ENCODE peak calls at places on chromosomes 4 and X, in four cellular contexts. One of them, this sample, is unnamed.
A peak's percentile ranks its signal among the peaks of the same experiment; 100 is the strongest.

GRCh38 chrX:133670394-133670793 is 255.1 kb upstream of the GPC4 start:
- DNase-seq in SIG-M5: no peak
- DNase-seq in CD8-positive, alpha-beta memory T cell: no peak
- DNase-seq in osteoblast: peak; percentile 72
- DNase-seq in this sample: no peak

GRCh38 chr4:78323439-78323838 is 228.1 kb upstream of the ANXA3 start:
- DNase-seq in SIG-M5: no peak
- DNase-seq in CD8-positive, alpha-beta memory T cell: no peak
- DNase-seq in osteoblast: no peak
- DNase-seq in this sample: no peak

GRCh38 chr4:948101-948935 is 16.1 kb downstream of the TMEM175 start:
- DNase-seq in SIG-M5: no peak
- DNase-seq in CD8-positive, alpha-beta memory T cell: no peak
- DNase-seq in osteoblast: peak; percentile 66
- DNase-seq in this sample: no peak

GRCh38 chrX:134999469-134999868 is 8.7 kb downstream of the SMIM10 start:
- DNase-seq in SIG-M5: peak; percentile 28
- DNase-seq in CD8-positive, alpha-beta memory T cell: no peak
- DNase-seq in osteoblast: peak; percentile 87
- DNase-seq in this sample: no peak

GRCh38 chr4:5211274-5211852 is 160.1 kb downstream of the STK32B start:
- DNase-seq in SIG-M5: no peak
- DNase-seq in CD8-positive, alpha-beta memory T cell: no peak
- DNase-seq in osteoblast: no peak
- DNase-seq in this sample: no peak

GRCh38 chrX:113548308-113549015 is 707.8 kb upstream of the AMOT start:
- DNase-seq in SIG-M5: no peak
- DNase-seq in CD8-positive, alpha-beta memory T cell: no peak
- DNase-seq in osteoblast: peak; percentile 35
- DNase-seq in this sample: no peak

GRCh38 chr4:142846729-142847606 is 867 bp upstream of the INPP4B start:
- DNase-seq in SIG-M5: no peak
- DNase-seq in CD8-positive, alpha-beta memory T cell: peak; percentile 52
- DNase-seq in osteoblast: no peak
- DNase-seq in this sample: peak; percentile 33

GRCh38 chr4:121370729-121371325 is 10.0 kb downstream of the QRFPR start:
- DNase-seq in SIG-M5: no peak
- DNase-seq in CD8-positive, alpha-beta memory T cell: no peak
- DNase-seq in osteoblast: no peak
- DNase-seq in this sample: no peak

GRCh38 chrX:120791013-120791643 is 84.5 kb downstream of the CT47B1 start:
- DNase-seq in SIG-M5: no peak
- DNase-seq in CD8-positive, alpha-beta memory T cell: no peak
- DNase-seq in osteoblast: no peak
- DNase-seq in this sample: no peak

GRCh38 chr4:36255575-36255974 is 11.3 kb upstream of the ARAP2 start:
- DNase-seq in SIG-M5: peak; percentile 43
- DNase-seq in CD8-positive, alpha-beta memory T cell: peak; percentile 90
- DNase-seq in osteoblast: no peak
- DNase-seq in this sample: peak; percentile 46

GRCh38 chr4:40255722-40256281 is 59.0 kb downstream of the RHOH start:
- DNase-seq in SIG-M5: no peak
- DNase-seq in CD8-positive, alpha-beta memory T cell: no peak
- DNase-seq in osteoblast: peak; percentile 86
- DNase-seq in this sample: no peak

GRCh38 chrX:13471269-13471668 is 98.1 kb upstream of the EGFL6 start:
- DNase-seq in SIG-M5: no peak
- DNase-seq in CD8-positive, alpha-beta memory T cell: no peak
- DNase-seq in osteoblast: no peak
- DNase-seq in this sample: no peak

GRCh38 chrX:150365051-150365952 is 2.2 kb downstream of the MAMLD1 start:
- DNase-seq in SIG-M5: no peak
- DNase-seq in CD8-positive, alpha-beta memory T cell: peak; percentile 53
- DNase-seq in osteoblast: peak; percentile 83
- DNase-seq in this sample: peak; percentile 44

GRCh38 chr4:154719087-154719486 is 24.7 kb upstream of the LRAT start:
- DNase-seq in SIG-M5: no peak
- DNase-seq in CD8-positive, alpha-beta memory T cell: no peak
- DNase-seq in osteoblast: no peak
- DNase-seq in this sample: no peak

GRCh38 chr4:33062155-33062554 is 2342.0 kb downstream of the PCDH7 start:
- DNase-seq in SIG-M5: no peak
- DNase-seq in CD8-positive, alpha-beta memory T cell: no peak
- DNase-seq in osteoblast: no peak
- DNase-seq in this sample: no peak

GRCh38 chr4:122364700-122365404 is 14.0 kb upstream of the ADAD1 start:
- DNase-seq in SIG-M5: no peak
- DNase-seq in CD8-positive, alpha-beta memory T cell: peak; percentile 1
- DNase-seq in osteoblast: no peak
- DNase-seq in this sample: no peak

GRCh38 chr4:126544276-126544675 is 1088.5 kb upstream of the INTU start:
- DNase-seq in SIG-M5: no peak
- DNase-seq in CD8-positive, alpha-beta memory T cell: no peak
- DNase-seq in osteoblast: no peak
- DNase-seq in this sample: no peak

GRCh38 chr4:120977435-120977997 is 55.0 kb upstream of the PRDM5 start:
- DNase-seq in SIG-M5: no peak
- DNase-seq in CD8-positive, alpha-beta memory T cell: no peak
- DNase-seq in osteoblast: no peak
- DNase-seq in this sample: no peak

GRCh38 chr4:135185256-135185655 is 983.7 kb upstream of the PABPC4L start:
- DNase-seq in SIG-M5: no peak
- DNase-seq in CD8-positive, alpha-beta memory T cell: no peak
- DNase-seq in osteoblast: no peak
- DNase-seq in this sample: no peak

GRCh38 chrX:24412637-24413363 is 52.3 kb upstream of the PDK3 start:
- DNase-seq in SIG-M5: no peak
- DNase-seq in CD8-positive, alpha-beta memory T cell: no peak
- DNase-seq in osteoblast: no peak
- DNase-seq in this sample: no peak

GRCh38 chr4:145937021-145937861 is 1.4 kb downstream of the ZNF827 start:
- DNase-seq in SIG-M5: no peak
- DNase-seq in CD8-positive, alpha-beta memory T cell: peak; percentile 37
- DNase-seq in osteoblast: peak; percentile 95
- DNase-seq in this sample: peak; percentile 33

GRCh38 chrX:119427024-119427794 is 28.1 kb downstream of the SLC25A43 start:
- DNase-seq in SIG-M5: no peak
- DNase-seq in CD8-positive, alpha-beta memory T cell: peak; percentile 5
- DNase-seq in osteoblast: peak; percentile 77
- DNase-seq in this sample: peak; percentile 10

GRCh38 chrX:15863944-15864491 is 9.4 kb upstream of the AP1S2 start:
- DNase-seq in SIG-M5: no peak
- DNase-seq in CD8-positive, alpha-beta memory T cell: no peak
- DNase-seq in osteoblast: no peak
- DNase-seq in this sample: no peak

GRCh38 chrX:16188687-16189086 is 21.4 kb downstream of the MAGEB17 start:
- DNase-seq in SIG-M5: no peak
- DNase-seq in CD8-positive, alpha-beta memory T cell: no peak
- DNase-seq in osteoblast: no peak
- DNase-seq in this sample: no peak

GRCh38 chr4:112099701-112100289 is 45.5 kb upstream of the FAM241A start:
- DNase-seq in SIG-M5: peak; percentile 23
- DNase-seq in CD8-positive, alpha-beta memory T cell: peak; percentile 18
- DNase-seq in osteoblast: no peak
- DNase-seq in this sample: no peak

GRCh38 chrX:119539872-119540271 is 25.3 kb downstream of the STEEP1 start:
- DNase-seq in SIG-M5: no peak
- DNase-seq in CD8-positive, alpha-beta memory T cell: no peak
- DNase-seq in osteoblast: no peak
- DNase-seq in this sample: no peak

GRCh38 chr4:7410470-7410869 is 24.3 kb downstream of the PSAPL1 start:
- DNase-seq in SIG-M5: no peak
- DNase-seq in CD8-positive, alpha-beta memory T cell: no peak
- DNase-seq in osteoblast: no peak
- DNase-seq in this sample: no peak

GRCh38 chr4:7808181-7808580 is 131.5 kb downstream of the AFAP1 start:
- DNase-seq in SIG-M5: no peak
- DNase-seq in CD8-positive, alpha-beta memory T cell: no peak
- DNase-seq in osteoblast: no peak
- DNase-seq in this sample: no peak

GRCh38 chrX:130190801-130191200 is 19.0 kb downstream of the RAB33A start:
- DNase-seq in SIG-M5: no peak
- DNase-seq in CD8-positive, alpha-beta memory T cell: no peak
- DNase-seq in osteoblast: no peak
- DNase-seq in this sample: no peak

GRCh38 chr4:116358633-116359222 is 726.6 kb downstream of the TRAM1L1 start:
- DNase-seq in SIG-M5: no peak
- DNase-seq in CD8-positive, alpha-beta memory T cell: no peak
- DNase-seq in osteoblast: peak; percentile 72
- DNase-seq in this sample: peak; percentile 54

GRCh38 chr4:61440306-61440705 is 240.2 kb downstream of the ADGRL3 start:
- DNase-seq in SIG-M5: no peak
- DNase-seq in CD8-positive, alpha-beta memory T cell: no peak
- DNase-seq in osteoblast: no peak
- DNase-seq in this sample: no peak

GRCh38 chrX:51837926-51838325 is 55.5 kb upstream of the MAGED1 start:
- DNase-seq in SIG-M5: no peak
- DNase-seq in CD8-positive, alpha-beta memory T cell: no peak
- DNase-seq in osteoblast: no peak
- DNase-seq in this sample: no peak

GRCh38 chr4:36618102-36618501 is 336.7 kb downstream of the DTHD1 start:
- DNase-seq in SIG-M5: no peak
- DNase-seq in CD8-positive, alpha-beta memory T cell: no peak
- DNase-seq in osteoblast: no peak
- DNase-seq in this sample: no peak

GRCh38 chr4:39559641-39560040 is 32.4 kb upstream of the UGDH start:
- DNase-seq in SIG-M5: no peak
- DNase-seq in CD8-positive, alpha-beta memory T cell: no peak
- DNase-seq in osteoblast: no peak
- DNase-seq in this sample: no peak

GRCh38 chrX:45164021-45164621 is 36.6 kb downstream of the DIPK2B start:
- DNase-seq in SIG-M5: no peak
- DNase-seq in CD8-positive, alpha-beta memory T cell: no peak
- DNase-seq in osteoblast: no peak
- DNase-seq in this sample: no peak